ENCODE peak calls at places on chromosomes 6 and 20, in ten cellular contexts. One of them, this sample, is unnamed.
A peak's percentile ranks its signal among the peaks of the same experiment; 100 is the strongest.

GRCh38 chr6:53014034-53014433 is 18.9 kb upstream of the GSTA4 start:
- DNase-seq in IMR-90: peak; percentile 76
- DNase-seq in fibroblast of mammary gland: peak; percentile 6
- DNase-seq in stimulated activated CD4-positive, alpha-beta T cell treated with anti-CD3 and anti-CD28 coated beads, Interleukin-4, amount 100 ng/mL, for 48 hours: no peak
- DNase-seq in A673: no peak
- DNase-seq in tibial artery: no peak
- DNase-seq in NB4: no peak
- DNase-seq in T47D: no peak
- DNase-seq in effector CD8-positive, alpha-beta T cell: no peak
- DNase-seq in GM12892: no peak
- DNase-seq in this sample: no peak

GRCh38 chr6:107386904-107387303 is 72.5 kb downstream of the PDSS2 start:
- DNase-seq in stimulated activated CD4-positive, alpha-beta T cell treated with anti-CD3 and anti-CD28 coated beads, Interleukin-4, amount 100 ng/mL, for 48 hours: no peak
- DNase-seq in fibroblast of mammary gland: no peak
- DNase-seq in NB4: no peak
- DNase-seq in IMR-90: no peak
- DNase-seq in effector CD8-positive, alpha-beta T cell: no peak
- DNase-seq in A673: no peak
- DNase-seq in T47D: no peak
- DNase-seq in tibial artery: no peak
- DNase-seq in GM12892: no peak
- DNase-seq in this sample: no peak

GRCh38 chr20:59645761-59646171 is 41.4 kb downstream of the PHACTR3 start:
- DNase-seq in tibial artery: no peak
- DNase-seq in GM12892: no peak
- DNase-seq in T47D: peak; percentile 23
- DNase-seq in NB4: peak; percentile 62
- DNase-seq in effector CD8-positive, alpha-beta T cell: no peak
- DNase-seq in A673: no peak
- DNase-seq in fibroblast of mammary gland: no peak
- DNase-seq in IMR-90: no peak
- DNase-seq in stimulated activated CD4-positive, alpha-beta T cell treated with anti-CD3 and anti-CD28 coated beads, Interleukin-4, amount 100 ng/mL, for 48 hours: no peak
- DNase-seq in this sample: no peak

GRCh38 chr6:26157150-26157837 is 70.1 kb downstream of the HFE start:
- DNase-seq in tibial artery: peak; percentile 81
- DNase-seq in effector CD8-positive, alpha-beta T cell: peak; percentile 52
- DNase-seq in IMR-90: peak; percentile 64
- DNase-seq in NB4: peak; percentile 89
- DNase-seq in fibroblast of mammary gland: no peak
- DNase-seq in A673: no peak
- DNase-seq in GM12892: no peak
- DNase-seq in stimulated activated CD4-positive, alpha-beta T cell treated with anti-CD3 and anti-CD28 coated beads, Interleukin-4, amount 100 ng/mL, for 48 hours: peak; percentile 74
- DNase-seq in T47D: peak; percentile 67
- DNase-seq in this sample: peak; percentile 90

GRCh38 chr6:108165714-108166663 is at the start of gene NR2E1:
- DNase-seq in GM12892: no peak
- DNase-seq in T47D: no peak
- DNase-seq in effector CD8-positive, alpha-beta T cell: no peak
- DNase-seq in IMR-90: peak; percentile 9
- DNase-seq in NB4: no peak
- DNase-seq in tibial artery: no peak
- DNase-seq in A673: peak; percentile 66
- DNase-seq in fibroblast of mammary gland: peak; percentile 22
- DNase-seq in stimulated activated CD4-positive, alpha-beta T cell treated with anti-CD3 and anti-CD28 coated beads, Interleukin-4, amount 100 ng/mL, for 48 hours: no peak
- DNase-seq in this sample: no peak

GRCh38 chr6:35500782-35501181 is 3.9 kb upstream of the TEAD3 start:
- DNase-seq in NB4: peak; percentile 21
- DNase-seq in IMR-90: peak; percentile 76
- DNase-seq in effector CD8-positive, alpha-beta T cell: no peak
- DNase-seq in stimulated activated CD4-positive, alpha-beta T cell treated with anti-CD3 and anti-CD28 coated beads, Interleukin-4, amount 100 ng/mL, for 48 hours: no peak
- DNase-seq in tibial artery: no peak
- DNase-seq in GM12892: no peak
- DNase-seq in T47D: no peak
- DNase-seq in A673: no peak
- DNase-seq in fibroblast of mammary gland: peak; percentile 74
- DNase-seq in this sample: no peak

GRCh38 chr6:36195471-36196048 is 984 bp upstream of the BRPF3 start:
- DNase-seq in A673: no peak
- DNase-seq in effector CD8-positive, alpha-beta T cell: no peak
- DNase-seq in stimulated activated CD4-positive, alpha-beta T cell treated with anti-CD3 and anti-CD28 coated beads, Interleukin-4, amount 100 ng/mL, for 48 hours: no peak
- DNase-seq in IMR-90: no peak
- DNase-seq in fibroblast of mammary gland: no peak
- DNase-seq in GM12892: no peak
- DNase-seq in NB4: no peak
- DNase-seq in T47D: peak; percentile 14
- DNase-seq in tibial artery: no peak
- DNase-seq in this sample: no peak

GRCh38 chr20:56212071-56212470 is 36.5 kb upstream of the MC3R start:
- DNase-seq in T47D: no peak
- DNase-seq in tibial artery: no peak
- DNase-seq in effector CD8-positive, alpha-beta T cell: no peak
- DNase-seq in stimulated activated CD4-positive, alpha-beta T cell treated with anti-CD3 and anti-CD28 coated beads, Interleukin-4, amount 100 ng/mL, for 48 hours: no peak
- DNase-seq in IMR-90: no peak
- DNase-seq in NB4: peak; percentile 70
- DNase-seq in fibroblast of mammary gland: no peak
- DNase-seq in A673: no peak
- DNase-seq in GM12892: no peak
- DNase-seq in this sample: no peak

GRCh38 chr6:12813321-12813720 is 96.8 kb downstream of the PHACTR1 start:
- DNase-seq in NB4: no peak
- DNase-seq in effector CD8-positive, alpha-beta T cell: no peak
- DNase-seq in stimulated activated CD4-positive, alpha-beta T cell treated with anti-CD3 and anti-CD28 coated beads, Interleukin-4, amount 100 ng/mL, for 48 hours: no peak
- DNase-seq in fibroblast of mammary gland: peak; percentile 38
- DNase-seq in A673: no peak
- DNase-seq in GM12892: no peak
- DNase-seq in tibial artery: no peak
- DNase-seq in IMR-90: no peak
- DNase-seq in T47D: no peak
- DNase-seq in this sample: no peak

This sample was measured in stimulated activated effector memory CD8-positive, alpha-beta T cell treated with anti-CD3 and anti-CD28 coated beads, Interleukin-12 subunit alpha, Interleukin-12 subunit beta, amount 100 ng/mL, for 72 hours.